ENCODE peak calls at places on chromosomes 2 and 18, in nine cellular contexts. X, E, R, H, O, A, W, V and J are unnamed samples.

GRCh38 chr2:233832869-233833812 is 21.2 kb downstream of the HJURP start:
- DNase-seq in X (peak; percentile 37), E (peak; percentile 65), R (peak; percentile 38), H (peak; percentile 67), O (peak; percentile 85), A (peak; percentile 87), W (peak; percentile 7), V (no peak), J (peak; percentile 54)

GRCh38 chr2:64622443-64623231 is 31.1 kb downstream of the SERTAD2 start:
- DNase-seq in X (no peak), E (no peak), R (no peak), H (no peak), O (peak; percentile 63), A (peak; percentile 71), W (no peak), V (no peak), J (no peak)

GRCh38 chr2:67627456-67627855 is 230.3 kb downstream of the ETAA1 start:
- DNase-seq in X (peak; percentile 14), E (no peak), R (no peak), H (no peak), O (no peak), A (no peak), W (no peak), V (no peak), J (no peak)

GRCh38 chr18:4107049-4107459 is 348.1 kb downstream of the DLGAP1 start:
- DNase-seq in X (no peak), E (no peak), R (no peak), H (no peak), O (peak; percentile 93), A (peak; percentile 61), W (no peak), V (no peak), J (no peak)

GRCh38 chr18:69326094-69326493 is 74.6 kb upstream of the DOK6 start:
- DNase-seq in X (peak; percentile 5), E (no peak), R (no peak), H (no peak), O (no peak), A (no peak), W (no peak), V (no peak), J (no peak)

GRCh38 chr2:164757934-164758695 is 83.5 kb downstream of the COBLL1 start:
- DNase-seq in X (peak; percentile 65), E (no peak), R (peak; percentile 33), H (no peak), O (no peak), A (no peak), W (no peak), V (no peak), J (peak; percentile 81)

GRCh38 chr18:49618741-49619392 is 57.0 kb downstream of the LIPG start:
- DNase-seq in X (no peak), E (peak; percentile 36), R (no peak), H (no peak), O (peak; percentile 55), A (no peak), W (no peak), V (no peak), J (no peak)

GRCh38 chr2:157782057-157782845 is 93.9 kb downstream of the ACVR1 start:
- DNase-seq in X (peak; percentile 38), E (no peak), R (no peak), H (peak; percentile 11), O (no peak), A (peak; percentile 45), W (no peak), V (peak; percentile 13), J (peak; percentile 7)

GRCh38 chr2:68911246-68911645 is 40.0 kb upstream of the BMP10 start:
- DNase-seq in X (no peak), E (no peak), R (no peak), H (no peak), O (no peak), A (peak; percentile 28), W (no peak), V (no peak), J (no peak)

GRCh38 chr18:51137891-51138290 is 59.6 kb downstream of the MEX3C start:
- DNase-seq in X (no peak), E (no peak), R (no peak), H (no peak), O (no peak), A (no peak), W (no peak), V (no peak), J (no peak)

GRCh38 chr2:163888591-163888990 is 152.8 kb upstream of the FIGN start:
- DNase-seq in X (no peak), E (no peak), R (no peak), H (no peak), O (no peak), A (no peak), W (no peak), V (no peak), J (no peak)

GRCh38 chr2:143248631-143249030 is 119.4 kb downstream of the ARHGAP15 start:
- DNase-seq in X (no peak), E (no peak), R (no peak), H (no peak), O (no peak), A (no peak), W (no peak), V (no peak), J (no peak)

GRCh38 chr2:35082072-35082471 is 1273.5 kb upstream of the CRIM1 start:
- DNase-seq in X (no peak), E (no peak), R (no peak), H (no peak), O (no peak), A (peak; percentile 41), W (no peak), V (no peak), J (no peak)

GRCh38 chr18:49613741-49614151 is 51.9 kb downstream of the LIPG start:
- DNase-seq in X (no peak), E (no peak), R (no peak), H (no peak), O (peak; percentile 39), A (no peak), W (no peak), V (no peak), J (peak; percentile 15)

GRCh38 chr2:179338681-179339080 is 74.0 kb upstream of the SESTD1 start:
- DNase-seq in X (peak; percentile 82), E (no peak), R (no peak), H (no peak), O (no peak), A (no peak), W (no peak), V (no peak), J (no peak)

GRCh38 chr2:175030380-175031271 is 25.4 kb upstream of the CHN1 start:
- DNase-seq in X (peak; percentile 67), E (peak; percentile 78), R (peak; percentile 35), H (peak; percentile 33), O (peak; percentile 78), A (peak; percentile 82), W (peak; percentile 16), V (peak; percentile 79), J (peak; percentile 69)

GRCh38 chr2:216114476-216115223 is 5.5 kb downstream of the XRCC5 start:
- DNase-seq in X (peak; percentile 99), E (peak; percentile 100), R (peak; percentile 98), H (peak; percentile 87), O (peak; percentile 100), A (peak; percentile 100), W (peak; percentile 98), V (peak; percentile 97), J (peak; percentile 99)

GRCh38 chr2:158181171-158181570 is 79.5 kb downstream of the UPP2 start:
- DNase-seq in X (no peak), E (no peak), R (no peak), H (no peak), O (no peak), A (no peak), W (no peak), V (no peak), J (peak; percentile 78)

DNA sequence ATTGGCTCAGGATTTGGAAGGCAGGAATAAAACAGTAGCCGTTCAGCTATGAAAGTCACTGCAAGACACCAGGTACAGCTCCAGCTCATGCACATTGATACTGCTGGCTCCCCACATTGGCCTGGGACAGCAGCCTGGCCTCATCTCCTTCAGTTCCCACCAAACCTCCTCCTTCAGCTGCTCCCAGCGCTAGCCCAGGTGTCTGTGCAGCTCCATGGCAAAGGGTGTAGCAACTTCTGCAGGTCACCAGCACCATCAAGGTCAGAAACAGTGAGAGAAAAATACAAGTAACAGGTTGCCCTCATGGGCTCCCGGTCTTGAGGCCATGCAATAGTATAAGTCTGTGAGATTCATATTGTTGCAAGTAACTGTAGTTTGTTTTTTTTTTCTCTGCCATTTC is 216.7 kb upstream of the CTAGE1 start:
- DNase-seq in X (no peak), E (no peak), R (no peak), H (no peak), O (no peak), A (peak; percentile 11), W (no peak), V (no peak), J (no peak)
- TF ChIP-seq EZH2phosphoT487 in X (no peak), E (no peak), R (no peak), H (no peak), O (no peak), A (no peak), W (no peak), V (no peak), J (no peak)

GRCh38 chr2:86118130-86118529 is 12.1 kb downstream of the PTCD3 start:
- DNase-seq in X (no peak), E (no peak), R (no peak), H (no peak), O (no peak), A (no peak), W (no peak), V (no peak), J (no peak)
- H3K79me2 ChIP-seq in X (peaks cover 50% of the 10 kb centered on the region), E (peaks cover 24% of the 10 kb centered on the region), R (peaks cover 13% of the 10 kb centered on the region), H (peaks cover 34% of the 10 kb centered on the region), O (peaks cover 37% of the 10 kb centered on the region), A (peaks cover 45% of the 10 kb centered on the region), W (peaks cover 88% of the 10 kb centered on the region), V (peaks cover 82% of the 10 kb centered on the region), J (peaks cover 20% of the 10 kb centered on the region)

DNA sequence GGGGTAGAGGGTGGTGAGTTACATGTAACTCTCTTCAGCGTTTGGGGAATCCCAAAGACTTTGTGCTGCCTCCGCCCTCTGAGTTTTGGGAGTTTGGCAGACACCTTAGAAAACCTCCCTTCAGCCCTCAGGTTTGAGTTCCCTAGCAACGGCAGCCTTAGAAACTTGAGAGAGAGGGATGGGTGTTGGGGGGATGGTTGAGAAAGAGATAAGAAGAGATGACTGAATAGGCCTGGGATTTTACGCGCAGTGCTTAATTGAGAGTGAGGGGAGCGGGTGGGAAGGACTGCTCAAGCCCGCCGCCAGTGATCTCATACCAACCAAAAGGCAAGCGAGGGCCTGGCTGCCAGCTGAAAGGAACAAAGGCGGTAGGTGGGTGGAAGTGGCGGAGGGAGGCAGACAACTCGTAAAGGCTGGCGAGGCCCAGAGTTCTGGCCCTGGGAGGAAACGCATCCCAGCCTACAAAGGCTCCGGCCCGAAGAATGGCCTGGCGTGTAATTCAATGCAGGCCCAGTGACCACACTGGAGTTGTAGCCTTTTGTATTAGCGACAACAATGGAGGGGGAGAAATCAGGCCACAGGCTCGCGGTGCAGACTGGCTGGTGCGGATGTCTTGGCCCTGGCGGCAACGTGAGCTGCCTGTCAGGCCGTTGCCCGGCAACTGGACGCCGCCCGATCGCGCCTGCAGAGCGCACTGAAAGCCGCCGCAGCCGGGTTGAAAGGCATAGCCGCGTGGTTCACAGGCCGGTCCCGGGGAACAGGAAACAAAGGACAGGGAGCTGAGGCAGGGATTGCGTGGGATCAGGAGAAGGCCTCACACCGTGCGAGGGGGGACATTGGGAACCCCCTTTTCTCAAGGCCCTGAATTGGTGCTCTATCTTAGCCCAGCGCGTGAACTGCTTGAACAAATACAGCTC is 39.9 kb upstream of the DARS1 start:
- DNase-seq in X (no peak), E (peak; percentile 91), R (peak; percentile 56), H (peak; percentile 44), O (peak; percentile 99), A (peak; percentile 96), W (peak; percentile 27), V (no peak), J (no peak)
- TF ChIP-seq EZH2phosphoT487 in X (no peak), E (no peak), R (no peak), H (no peak), O (peak; percentile 27), A (no peak), W (no peak), V (no peak), J (no peak)

GRCh38 chr18:25299899-25300298 is 52.1 kb downstream of the ZNF521 start:
- DNase-seq in X (no peak), E (no peak), R (no peak), H (no peak), O (no peak), A (no peak), W (no peak), V (no peak), J (no peak)
- H3K79me2 ChIP-seq in X (no peaks in the 10 kb centered on the region), E (no peaks in the 10 kb centered on the region), R (no peaks in the 10 kb centered on the region), H (no peaks in the 10 kb centered on the region), O (peaks cover 97% of the 10 kb centered on the region), A (no peaks in the 10 kb centered on the region), W (no peaks in the 10 kb centered on the region), V (peaks cover 67% of the 10 kb centered on the region), J (no peaks in the 10 kb centered on the region)